ENCODE peak calls at places on chromosome 12, in five cellular contexts. K, W, G, Y and M are unnamed samples.

GRCh38 chr12:10901427-10901826 is 7.9 kb downstream of the TAS2R13 start:
- DNase-seq in K (no peak), W (no peak), Y (no peak), G (no peak), M (no peak)

GRCh38 chr12:8665729-8666128 is 3.1 kb upstream of the MFAP5 start:
- DNase-seq in Y (no peak), K (no peak), W (no peak), G (no peak), M (no peak)

GRCh38 chr12:89390802-89391673 is 38.7 kb upstream of the DUSP6 start:
- DNase-seq in K (no peak), W (no peak), G (no peak), Y (peak), M (no peak)

GRCh38 chr12:52614381-52615207 is 3.8 kb downstream of the KRT73 start:
- DNase-seq in Y (no peak), G (no peak), W (no peak), K (no peak), M (no peak)

GRCh38 chr12:78540621-78541336 is 323.8 kb upstream of the SYT1 start:
- DNase-seq in Y (no peak), G (no peak), W (no peak), K (no peak), M (no peak)

GRCh38 chr12:76945867-76946266 is 67.0 kb upstream of the CSRP2 start:
- DNase-seq in W (no peak), Y (no peak), G (no peak), K (no peak), M (no peak)

GRCh38 chr12:80187660-80188090 is 88.3 kb downstream of the OTOGL start:
- DNase-seq in G (no peak), Y (no peak), K (peak), W (peak), M (no peak)

GRCh38 chr12:124919646-124920352 is 5.3 kb upstream of the UBC start:
- DNase-seq in G (peak), K (peak), W (no peak), Y (peak), M (no peak)

GRCh38 chr12:62802981-62803380 is 132.0 kb downstream of the PPM1H start:
- DNase-seq in G (no peak), K (no peak), Y (no peak), W (no peak), M (no peak)

GRCh38 chr12:1668833-1669543 is 21.9 kb upstream of the ADIPOR2 start:
- DNase-seq in K (peak), G (no peak), W (peak), Y (no peak), M (no peak)

GRCh38 chr12:92070864-92071445 is 74.7 kb downstream of the BTG1 start:
- DNase-seq in G (no peak), W (no peak), Y (peak), K (peak), M (no peak)

GRCh38 chr12:11693068-11693467 is 43.6 kb downstream of the ETV6 start:
- DNase-seq in Y (no peak), G (no peak), W (no peak), K (no peak), M (no peak)

GRCh38 chr12:104769207-104769606 is 188.9 kb downstream of the SLC41A2 start:
- DNase-seq in Y (no peak), W (no peak), G (no peak), K (no peak), M (no peak)

GRCh38 chr12:26298785-26299621 is 103.6 kb downstream of the SSPN start:
- DNase-seq in Y (peak), G (peak), K (peak), W (no peak), M (no peak)

GRCh38 chr12:76549131-76549530 is 10.4 kb downstream of the OSBPL8 start:
- DNase-seq in K (no peak), Y (no peak), W (no peak), G (no peak), M (no peak)

GRCh38 chr12:102980350-102980749 is 22.9 kb downstream of the ASCL1 start:
- DNase-seq in K (no peak), G (no peak), W (no peak), Y (no peak), M (no peak)

GRCh38 chr12:102971227-102971626 is 13.8 kb downstream of the ASCL1 start:
- DNase-seq in K (no peak), W (no peak), G (no peak), Y (no peak), M (no peak)

GRCh38 chr12:102978316-102978715 is 20.8 kb downstream of the ASCL1 start:
- DNase-seq in Y (no peak), W (no peak), K (no peak), G (no peak), M (no peak)

GRCh38 chr12:102973583-102973982 is 16.1 kb downstream of the ASCL1 start:
- DNase-seq in G (no peak), K (no peak), Y (no peak), W (no peak), M (no peak)

GRCh38 chr12:102976609-102977280 is 19.3 kb downstream of the ASCL1 start:
- DNase-seq in G (no peak), K (no peak), W (no peak), Y (no peak), M (no peak)
- TF ChIP-seq CTCF in G (no peak), K (no peak), W (no peak), Y (no peak), M (no peak)

GRCh38 chr12:70122804-70123203 is 120.4 kb upstream of the CNOT2 start:
- DNase-seq in G (no peak), W (no peak), K (no peak), Y (no peak), M (no peak)

GRCh38 chr12:70117670-70118069 is 125.6 kb upstream of the CNOT2 start:
- DNase-seq in Y (no peak), G (no peak), K (no peak), W (no peak), M (no peak)

GRCh38 chr12:70121562-70121961 is 121.7 kb upstream of the CNOT2 start:
- DNase-seq in G (no peak), K (no peak), W (no peak), Y (no peak), M (no peak)

DNA sequence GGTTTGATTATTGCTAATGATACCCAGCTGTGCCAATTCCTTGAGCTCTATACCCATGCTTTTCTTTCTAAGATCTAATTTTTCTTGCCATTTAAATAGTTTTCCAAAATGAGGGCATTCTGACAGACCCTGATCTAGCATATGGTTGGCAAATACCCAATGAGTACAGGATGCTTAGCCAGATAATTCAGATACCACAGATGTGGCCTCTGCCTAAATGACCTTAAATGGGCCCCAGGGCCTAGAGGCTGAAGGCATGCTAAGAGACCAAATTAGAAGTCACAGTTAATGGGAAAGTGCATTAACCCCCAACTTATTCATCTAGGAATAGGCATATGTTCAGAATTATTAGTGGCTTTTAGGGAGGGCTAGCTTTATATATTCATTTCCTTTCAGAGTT is 122.3 kb upstream of the CNOT2 start:
- DNase-seq in K (no peak), G (no peak), W (no peak), Y (no peak), M (no peak)
- TF ChIP-seq CTCF in K (no peak), G (no peak), W (no peak), Y (no peak), M (no peak)

GRCh38 chr12:100860611-100861010 is 66.0 kb downstream of the ANO4 start:
- DNase-seq in Y (no peak), W (no peak), K (no peak), G (no peak), M (no peak)
- TF ChIP-seq CTCF in Y (no peak), W (no peak), K (no peak), G (no peak), M (no peak)

GRCh38 chr12:23423796-23424195 is 525.7 kb downstream of the SOX5 start:
- DNase-seq in G (no peak), Y (no peak), W (no peak), K (no peak), M (no peak)
- TF ChIP-seq CTCF in G (no peak), Y (no peak), W (no peak), K (no peak), M (no peak)

GRCh38 chr12:49975370-49975761 is 2.6 kb downstream of the AQP6 start:
- DNase-seq in Y (no peak), W (no peak), K (no peak), G (peak), M (no peak)

GRCh38 chr12:49973361-49973830 is 649 bp downstream of the AQP6 start:
- DNase-seq in Y (no peak), K (no peak), W (no peak), G (peak), M (no peak)

GRCh38 chr12:49974677-49975369 is 2.1 kb downstream of the AQP6 start:
- DNase-seq in Y (no peak), K (no peak), W (no peak), G (peak), M (no peak)

GRCh38 chr12:49972641-49973360 is at the start of gene AQP6:
- DNase-seq in Y (no peak), K (no peak), G (peak), W (no peak), M (no peak)

DNA sequence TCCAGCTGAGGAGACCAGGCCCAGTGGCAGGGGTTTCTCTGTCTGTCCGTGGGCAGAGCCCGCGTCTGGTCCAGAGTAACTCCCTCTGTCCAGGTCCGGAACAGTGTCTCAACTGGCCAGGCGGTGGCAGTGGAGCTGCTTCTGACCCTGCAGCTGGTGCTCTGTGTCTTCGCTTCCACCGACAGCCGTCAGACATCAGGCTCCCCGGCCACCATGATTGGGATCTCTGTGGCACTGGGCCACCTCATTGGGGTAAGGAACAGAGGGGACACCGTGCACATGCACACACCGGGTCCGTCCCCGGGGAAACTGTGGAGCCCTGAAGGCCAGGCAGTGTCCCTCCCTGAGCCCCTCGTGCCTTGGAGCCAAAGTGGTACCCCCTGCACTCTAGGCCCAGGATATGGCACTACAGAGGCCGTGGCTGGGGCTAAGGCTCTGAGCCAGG is 1.5 kb downstream of the AQP6 start:
- DNase-seq in K (peak), Y (peak), G (peak), W (peak), M (no peak)
- TF ChIP-seq CTCF in K (peak), Y (peak), G (peak), W (peak), M (peak)

DNA sequence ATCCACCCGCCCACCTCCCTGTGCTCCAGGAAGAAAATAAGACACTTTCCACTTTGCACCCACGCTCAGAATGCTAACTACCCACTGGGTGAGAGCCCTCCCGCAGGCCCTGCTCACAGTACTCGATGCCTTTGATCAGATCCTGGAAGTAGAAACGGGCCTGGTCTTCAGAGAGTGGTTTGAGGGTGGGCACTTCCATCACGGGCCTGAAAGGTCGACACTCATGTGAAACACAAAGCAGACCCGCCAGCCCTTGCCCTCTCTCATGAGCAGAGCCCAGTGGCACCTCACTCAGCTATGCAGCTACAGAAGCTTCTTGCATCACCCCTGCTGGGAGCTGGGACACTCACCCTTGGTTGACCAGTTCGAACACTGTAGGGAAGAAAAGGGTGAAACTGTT is 41.1 kb downstream of the CAMKK2 start:
- DNase-seq in K (no peak), Y (no peak), G (no peak), W (no peak), M (no peak)
- TF ChIP-seq CTCF in K (no peak), Y (no peak), G (no peak), W (no peak), M (no peak)